ENCODE peak calls at places on chromosomes 1 and 21, in nine cellular contexts. C, Z, P, F, X, D, B, M and L are unnamed samples.

GRCh38 chr1:17046043-17046657 is 7.7 kb downstream of the SDHB start:
- DNase-seq in Z (peak; percentile 47), M (peak; percentile 86), X (no peak), B (no peak), F (no peak), P (no peak), D (no peak), C (no peak), L (peak; percentile 21)

GRCh38 chr1:159923203-159924024 is 1.9 kb downstream of the TAGLN2 start:
- DNase-seq in D (peak; percentile 80), P (peak; percentile 92), B (peak; percentile 94), C (peak; percentile 91), X (peak; percentile 95), F (peak; percentile 94), M (peak; percentile 94), Z (peak; percentile 37), L (peak; percentile 92)

GRCh38 chr1:229130028-229130668 is 140.8 kb upstream of the RAB4A start:
- DNase-seq in F (no peak), P (no peak), C (peak; percentile 79), D (no peak), M (no peak), B (no peak), Z (no peak), X (no peak), L (peak; percentile 67)

GRCh38 chr1:67978988-67979516 is 71.4 kb downstream of the DIRAS3 start:
- DNase-seq in M (peak; percentile 86), X (no peak), D (no peak), B (no peak), F (no peak), P (no peak), Z (no peak), C (no peak), L (no peak)

GRCh38 chr1:84758968-84759491 is 68.8 kb upstream of the SSX2IP start:
- DNase-seq in M (peak; percentile 53), P (peak; percentile 28), F (no peak), B (no peak), D (no peak), X (no peak), C (peak; percentile 30), Z (no peak), L (no peak)

GRCh38 chr1:153459655-153460054 is 796 bp downstream of the S100A7 start:
- DNase-seq in C (no peak), Z (peak; percentile 1), P (no peak), F (no peak), M (no peak), X (no peak), D (no peak), B (no peak), L (no peak)

GRCh38 chr1:31425301-31426081 is 12.5 kb downstream of the SERINC2 start:
- DNase-seq in Z (no peak), C (no peak), D (no peak), M (no peak), P (no peak), B (no peak), X (no peak), F (no peak), L (no peak)

GRCh38 chr1:219676012-219676770 is 63.3 kb upstream of the ZC3H11B start:
- DNase-seq in P (no peak), X (no peak), Z (peak; percentile 5), C (no peak), F (no peak), M (peak; percentile 44), B (no peak), D (no peak), L (no peak)

GRCh38 chr1:97252076-97252475 is 530.5 kb downstream of the PTBP2 start:
- DNase-seq in C (peak; percentile 6), D (peak; percentile 25), M (peak; percentile 91), X (peak; percentile 81), B (peak; percentile 20), F (no peak), Z (no peak), P (no peak), L (no peak)

GRCh38 chr1:18643154-18644012 is 12.7 kb downstream of the PAX7 start:
- DNase-seq in M (no peak), F (no peak), B (no peak), X (no peak), D (no peak), C (no peak), P (no peak), Z (no peak), L (no peak)

GRCh38 chr1:94727846-94728715 is 92.1 kb upstream of the SLC44A3 start:
- DNase-seq in B (peak; percentile 64), X (no peak), P (peak; percentile 49), F (no peak), M (peak; percentile 95), Z (no peak), D (no peak), C (no peak), L (no peak)

GRCh38 chr1:58848818-58849411 is 65.1 kb upstream of the JUN start:
- DNase-seq in M (peak; percentile 99), C (peak; percentile 54), F (no peak), P (peak; percentile 90), X (peak; percentile 83), B (peak; percentile 63), D (peak; percentile 83), Z (no peak), L (no peak)

GRCh38 chr1:156492013-156492590 is 8.5 kb downstream of the MEF2D start:
- DNase-seq in X (no peak), Z (no peak), F (no peak), D (no peak), M (no peak), C (no peak), B (no peak), P (no peak), L (no peak)
- H3K4me1 ChIP-seq in X (peaks cover 94% of the 10 kb centered on the region), Z (peaks cover 97% of the 10 kb centered on the region), F (peaks cover 100% of the 10 kb centered on the region), D (peaks cover 93% of the 10 kb centered on the region), M (peaks cover 71% of the 10 kb centered on the region), C (peaks cover 99% of the 10 kb centered on the region), B (peaks cover 72% of the 10 kb centered on the region), P (peaks cover 81% of the 10 kb centered on the region), L (peaks cover 99% of the 10 kb centered on the region)

DNA sequence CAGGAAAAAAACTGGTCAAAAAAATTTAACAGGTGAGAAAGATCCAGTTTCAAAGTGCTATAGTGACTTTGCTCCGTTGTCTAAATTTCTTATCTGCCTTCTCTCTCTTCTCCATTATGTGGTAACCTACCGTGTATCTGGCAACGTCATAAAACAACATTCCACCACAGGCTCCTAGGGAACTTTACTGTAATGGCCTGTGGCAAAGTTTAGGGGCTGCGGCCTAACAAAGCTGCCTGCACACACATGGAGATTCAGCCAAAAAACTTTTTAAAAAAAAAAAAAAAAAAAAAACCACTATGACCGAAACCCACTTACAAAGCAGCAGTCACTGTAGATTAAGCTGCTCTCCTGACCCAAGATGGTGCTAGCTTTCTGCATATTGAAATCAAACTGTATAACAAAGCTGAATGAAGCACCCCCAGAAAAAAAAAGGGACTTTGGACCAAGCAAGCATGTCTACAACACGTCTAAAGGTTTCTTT is 202.6 kb downstream of the SLC45A1 start:
- DNase-seq in F (no peak), B (no peak), M (no peak), X (no peak), C (no peak), P (no peak), Z (no peak), D (no peak), L (no peak)
- H3K4me1 ChIP-seq in F (peaks cover 40% of the 10 kb centered on the region), B (peaks cover 9% of the 10 kb centered on the region), M (peaks cover 41% of the 10 kb centered on the region), X (peaks cover 60% of the 10 kb centered on the region), C (peaks cover 33% of the 10 kb centered on the region), P (peaks cover 24% of the 10 kb centered on the region), Z (peaks cover 3% of the 10 kb centered on the region), D (peaks cover 63% of the 10 kb centered on the region), L (peaks cover 27% of the 10 kb centered on the region)

GRCh38 chr1:173056355-173056754 is 5.6 kb upstream of the TNFSF18 start:
- DNase-seq in D (no peak), Z (no peak), C (no peak), F (no peak), B (no peak), X (no peak), M (no peak), P (no peak), L (no peak)
- H3K4me1 ChIP-seq in D (no peaks in the 10 kb centered on the region), Z (no peaks in the 10 kb centered on the region), C (peaks cover 18% of the 10 kb centered on the region), F (no peaks in the 10 kb centered on the region), B (no peaks in the 10 kb centered on the region), X (peaks cover 14% of the 10 kb centered on the region), M (no peaks in the 10 kb centered on the region), P (peaks cover 4% of the 10 kb centered on the region), L (no peaks in the 10 kb centered on the region)

GRCh38 chr21:35606578-35606977 is 453.7 kb downstream of the SETD4 start:
- DNase-seq in P (no peak), B (no peak), F (no peak), C (no peak), D (no peak), X (no peak), Z (no peak), M (peak; percentile 23), L (no peak)
- H3K4me1 ChIP-seq in P (no peaks in the 10 kb centered on the region), B (no peaks in the 10 kb centered on the region), F (no peaks in the 10 kb centered on the region), C (no peaks in the 10 kb centered on the region), D (no peaks in the 10 kb centered on the region), X (no peaks in the 10 kb centered on the region), Z (no peaks in the 10 kb centered on the region), M (peaks cover 9% of the 10 kb centered on the region), L (no peaks in the 10 kb centered on the region)

DNA sequence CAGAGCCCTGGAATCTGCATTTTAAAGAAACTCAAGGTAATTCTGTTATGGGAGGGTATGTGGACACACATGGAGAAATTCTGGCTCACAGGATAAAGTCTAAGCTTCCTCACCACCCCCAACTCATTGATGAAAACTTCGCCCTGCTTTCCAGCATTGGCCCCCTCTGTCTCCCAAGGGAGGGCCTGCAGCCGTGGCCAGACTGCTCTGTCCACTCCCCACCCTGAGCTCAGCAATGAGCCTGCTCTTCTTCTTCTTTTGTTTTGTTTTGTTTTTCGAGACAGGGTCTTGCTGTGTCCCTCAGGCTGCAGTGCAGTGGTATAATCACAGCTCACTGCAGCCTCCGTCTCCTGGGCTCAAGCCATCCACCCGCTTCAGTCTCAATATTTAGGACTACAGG is 136.8 kb upstream of the EDN2 start:
- DNase-seq in P (no peak), M (no peak), Z (no peak), B (no peak), D (no peak), F (no peak), X (no peak), C (no peak), L (no peak)
- H3K4me1 ChIP-seq in P (no peaks in the 10 kb centered on the region), M (peaks cover 34% of the 10 kb centered on the region), Z (peaks cover 52% of the 10 kb centered on the region), B (no peaks in the 10 kb centered on the region), D (peaks cover 19% of the 10 kb centered on the region), F (peaks cover 44% of the 10 kb centered on the region), X (peaks cover 45% of the 10 kb centered on the region), C (peaks cover 20% of the 10 kb centered on the region), L (peaks cover 11% of the 10 kb centered on the region)

GRCh38 chr21:45916011-45916840 is 65.3 kb upstream of the COL6A1 start:
- DNase-seq in P (no peak), F (peak; percentile 71), B (no peak), X (no peak), D (peak; percentile 9), C (no peak), M (no peak), Z (no peak), L (no peak)

GRCh38 chr21:45919593-45919992 is 62.0 kb upstream of the COL6A1 start:
- DNase-seq in P (no peak), X (no peak), D (no peak), C (no peak), Z (no peak), M (no peak), B (no peak), F (peak; percentile 66), L (no peak)

GRCh38 chr21:45918835-45919467 is 62.6 kb upstream of the COL6A1 start:
- DNase-seq in Z (no peak), X (no peak), C (no peak), F (no peak), M (no peak), P (no peak), B (no peak), D (no peak), L (no peak)

GRCh38 chr21:45918011-45918410 is 63.6 kb upstream of the COL6A1 start:
- DNase-seq in Z (no peak), C (no peak), B (no peak), P (no peak), F (no peak), D (no peak), X (no peak), M (no peak), L (no peak)

GRCh38 chr21:45917241-45917640 is 64.3 kb upstream of the COL6A1 start:
- DNase-seq in B (no peak), Z (no peak), C (no peak), M (no peak), D (peak; percentile 1), F (peak; percentile 81), P (no peak), X (no peak), L (no peak)
- H3K4me1 ChIP-seq in B (no peaks in the 10 kb centered on the region), Z (no peaks in the 10 kb centered on the region), C (no peaks in the 10 kb centered on the region), M (no peaks in the 10 kb centered on the region), D (no peaks in the 10 kb centered on the region), F (peaks cover 19% of the 10 kb centered on the region), P (no peaks in the 10 kb centered on the region), X (peaks cover 4% of the 10 kb centered on the region), L (peaks cover 11% of the 10 kb centered on the region)